ENCODE peak calls at places on chromosomes 7 and 10, in five cellular contexts. One of them, this sample, is unnamed.

GRCh38 chr10:76382381-76382851 is 951.0 kb downstream of the LRMDA start:
- DNase-seq in skeletal muscle cell: peak
- DNase-seq in astrocyte of the spinal cord: peak
- DNase-seq in T follicular helper cell: no peak
- DNase-seq in GM12892: no peak
- DNase-seq in this sample: peak

GRCh38 chr10:109480836-109481235 is 442.5 kb downstream of the XPNPEP1 start:
- DNase-seq in skeletal muscle cell: no peak
- DNase-seq in astrocyte of the spinal cord: no peak
- DNase-seq in T follicular helper cell: no peak
- DNase-seq in GM12892: no peak
- DNase-seq in this sample: no peak

GRCh38 chr10:85570871-85571270 is 795.7 kb downstream of the GRID1 start:
- DNase-seq in GM12892: no peak
- DNase-seq in T follicular helper cell: no peak
- DNase-seq in astrocyte of the spinal cord: no peak
- DNase-seq in skeletal muscle cell: no peak
- DNase-seq in this sample: no peak

GRCh38 chr7:106094780-106095179 is 17.3 kb downstream of the SYPL1 start:
- DNase-seq in astrocyte of the spinal cord: no peak
- DNase-seq in skeletal muscle cell: no peak
- DNase-seq in T follicular helper cell: no peak
- DNase-seq in GM12892: no peak
- DNase-seq in this sample: no peak

GRCh38 chr7:28957064-28957821 is 887 bp downstream of the TRIL start:
- DNase-seq in T follicular helper cell: no peak
- DNase-seq in GM12892: peak
- DNase-seq in astrocyte of the spinal cord: peak
- DNase-seq in skeletal muscle cell: no peak
- DNase-seq in this sample: no peak

GRCh38 chr7:30938435-30939316 is 25.1 kb upstream of the GHRHR start:
- DNase-seq in astrocyte of the spinal cord: peak
- DNase-seq in GM12892: peak
- DNase-seq in skeletal muscle cell: peak
- DNase-seq in T follicular helper cell: peak
- DNase-seq in this sample: peak

GRCh38 chr10:89207181-89207800 is at the start of gene CH25H:
- DNase-seq in skeletal muscle cell: peak
- DNase-seq in GM12892: peak
- DNase-seq in T follicular helper cell: peak
- DNase-seq in astrocyte of the spinal cord: peak
- DNase-seq in this sample: peak

GRCh38 chr7:150365673-150366398 is 2.8 kb upstream of the REPIN1 start:
- DNase-seq in astrocyte of the spinal cord: no peak
- DNase-seq in skeletal muscle cell: no peak
- DNase-seq in GM12892: no peak
- DNase-seq in T follicular helper cell: no peak
- DNase-seq in this sample: no peak

GRCh38 chr10:25875555-25876165 is 58.4 kb upstream of the MYO3A start:
- DNase-seq in GM12892: peak
- DNase-seq in T follicular helper cell: peak
- DNase-seq in astrocyte of the spinal cord: peak
- DNase-seq in skeletal muscle cell: peak
- DNase-seq in this sample: peak

GRCh38 chr10:36506696-36507477 is 618.5 kb upstream of the ANKRD30A start:
- DNase-seq in T follicular helper cell: no peak
- DNase-seq in GM12892: no peak
- DNase-seq in astrocyte of the spinal cord: no peak
- DNase-seq in skeletal muscle cell: no peak
- DNase-seq in this sample: no peak

GRCh38 chr7:116438274-116438673 is 61.3 kb upstream of the CAV2 start:
- DNase-seq in astrocyte of the spinal cord: peak
- DNase-seq in skeletal muscle cell: no peak
- DNase-seq in GM12892: no peak
- DNase-seq in T follicular helper cell: no peak
- DNase-seq in this sample: no peak

GRCh38 chr7:90756366-90756765 is 160.2 kb downstream of the CDK14 start:
- DNase-seq in T follicular helper cell: no peak
- DNase-seq in skeletal muscle cell: no peak
- DNase-seq in GM12892: no peak
- DNase-seq in astrocyte of the spinal cord: no peak
- DNase-seq in this sample: no peak

GRCh38 chr7:80133361-80134104 is 1.1 kb upstream of the GNAI1 start:
- DNase-seq in T follicular helper cell: no peak
- DNase-seq in GM12892: no peak
- DNase-seq in skeletal muscle cell: no peak
- DNase-seq in astrocyte of the spinal cord: no peak
- DNase-seq in this sample: no peak

This sample was measured in brain microvascular endothelial cell.